ENCODE peak calls at places on chromosomes 2 and 18, in eight cellular contexts. A is T-helper 2 cell; Z is activated CD4-positive, alpha-beta T cell treated with anti-CD3 and anti-CD28 coated beads, Interleukin-2, amount 50 U/mL, for 48 hours; E is ureter; K is amygdala; Y is Calu3; G is fibroblast of gingiva; V is HEK293T. B is an unnamed sample.

GRCh38 chr2:159098815-159099455 is 130.5 kb downstream of the TANC1 start:
- DNase-seq in A (no peak), Z (no peak), E (no peak), K (no peak), Y (no peak), G (no peak), V (no peak), B (no peak)

GRCh38 chr18:40006553-40007073 is 1948.4 kb upstream of the PIK3C3 start:
- DNase-seq in A (no peak), Z (no peak), E (no peak), K (no peak), Y (no peak), G (peak; percentile 9), V (peak; percentile 28), B (no peak)

GRCh38 chr2:160292225-160292624 is 92.2 kb upstream of the ITGB6 start:
- DNase-seq in A (no peak), Z (no peak), E (no peak), K (no peak), Y (no peak), G (peak; percentile 62), V (no peak), B (no peak)

GRCh38 chr18:72941001-72941400 is 73.2 kb upstream of the NETO1 start:
- DNase-seq in A (no peak), Z (no peak), E (no peak), K (no peak), Y (no peak), G (no peak), V (no peak), B (no peak)

GRCh38 chr2:42096869-42097591 is 49.2 kb downstream of the PKDCC start:
- DNase-seq in A (no peak), Z (no peak), E (no peak), K (no peak), Y (no peak), G (peak; percentile 40), V (no peak), B (no peak)

GRCh38 chr2:69720922-69721491 is 20.9 kb upstream of the ANXA4 start:
- DNase-seq in A (no peak), Z (no peak), E (no peak), K (no peak), Y (no peak), G (no peak), V (no peak), B (no peak)

GRCh38 chr2:144181006-144181405 is 338.9 kb downstream of the ZEB2 start:
- DNase-seq in A (no peak), Z (no peak), E (no peak), K (no peak), Y (no peak), G (peak; percentile 62), V (no peak), B (no peak)

GRCh38 chr18:36610716-36611115 is 218.1 kb downstream of the TPGS2 start:
- DNase-seq in A (no peak), Z (no peak), E (no peak), K (no peak), Y (no peak), G (no peak), V (no peak), B (no peak)

GRCh38 chr2:101679037-101679726 is 18.3 kb upstream of the MAP4K4 start:
- DNase-seq in A (no peak), Z (no peak), E (no peak), K (no peak), Y (no peak), G (peak; percentile 46), V (no peak), B (no peak)

GRCh38 chr2:218569038-218569431 is 396 bp downstream of the CNOT9 start:
- DNase-seq in A (peak; percentile 62), Z (peak; percentile 66), E (peak; percentile 45), K (no peak), Y (peak; percentile 71), G (peak; percentile 54), V (peak; percentile 35), B (peak; percentile 48)

GRCh38 chr2:166147883-166148282 is 20.1 kb upstream of the SCN1A start:
- DNase-seq in A (no peak), Z (no peak), E (no peak), K (no peak), Y (no peak), G (no peak), V (no peak), B (no peak)

GRCh38 chr2:15313657-15314056 is 247.5 kb downstream of the NBAS start:
- DNase-seq in A (no peak), Z (no peak), E (no peak), K (no peak), Y (no peak), G (no peak), V (no peak), B (no peak)

GRCh38 chr2:131042161-131042775 is 51.0 kb downstream of the FAM168B start:
- DNase-seq in A (no peak), Z (no peak), E (no peak), K (peak; percentile 31), Y (no peak), G (no peak), V (no peak), B (no peak)

GRCh38 chr18:75284566-75284965 is 74.0 kb downstream of the TSHZ1 start:
- DNase-seq in A (no peak), Z (no peak), E (no peak), K (no peak), Y (no peak), G (no peak), V (no peak), B (no peak)

GRCh38 chr2:28300921-28301341 is 91.7 kb upstream of the FOSL2 start:
- DNase-seq in A (no peak), Z (no peak), E (no peak), K (no peak), Y (no peak), G (peak; percentile 95), V (no peak), B (no peak)

GRCh38 chr2:237752761-237753165 is 45.8 kb upstream of the RBM44 start:
- DNase-seq in A (no peak), Z (peak; percentile 43), E (no peak), K (no peak), Y (no peak), G (no peak), V (no peak), B (no peak)

GRCh38 chr2:144522741-144523605 is 3.1 kb upstream of the ZEB2 start:
- DNase-seq in A (no peak), Z (no peak), E (no peak), K (no peak), Y (peak; percentile 16), G (peak; percentile 44), V (no peak), B (peak; percentile 86)

GRCh38 chr2:34570266-34570872 is 971.3 kb upstream of the FAM98A start:
- DNase-seq in A (no peak), Z (no peak), E (no peak), K (no peak), Y (no peak), G (no peak), V (peak; percentile 20), B (peak; percentile 61)

GRCh38 chr2:31980674-31981356 is 30.0 kb downstream of the MEMO1 start:
- DNase-seq in A (no peak), Z (no peak), E (no peak), K (no peak), Y (no peak), G (peak; percentile 18), V (peak; percentile 30), B (no peak)

GRCh38 chr2:151357359-151357758 is at the start of gene TNFAIP6:
- DNase-seq in A (no peak), Z (no peak), E (no peak), K (no peak), Y (no peak), G (peak; percentile 96), V (no peak), B (no peak)

GRCh38 chr2:85668857-85669142 is 801 bp upstream of the SFTPB start:
- DNase-seq in A (no peak), Z (no peak), E (no peak), K (no peak), Y (no peak), G (no peak), V (no peak), B (no peak)

GRCh38 chr2:123840614-123841013 is 184.5 kb upstream of the CNTNAP5 start:
- DNase-seq in A (no peak), Z (no peak), E (no peak), K (no peak), Y (no peak), G (no peak), V (no peak), B (no peak)

GRCh38 chr2:11142330-11142729 is 12.9 kb upstream of the SLC66A3 start:
- DNase-seq in A (no peak), Z (no peak), E (no peak), K (no peak), Y (no peak), G (no peak), V (no peak), B (no peak)

GRCh38 chr2:215619989-215620388 is 184.1 kb upstream of the FN1 start:
- DNase-seq in A (no peak), Z (no peak), E (no peak), K (no peak), Y (peak; percentile 67), G (no peak), V (peak; percentile 30), B (peak; percentile 38)

GRCh38 chr2:2527162-2527561 is 196.1 kb upstream of the MYT1L start:
- DNase-seq in A (no peak), Z (no peak), E (no peak), K (no peak), Y (no peak), G (no peak), V (no peak), B (no peak)

GRCh38 chr2:119468154-119468955 is 36.7 kb downstream of the TMEM37 start:
- DNase-seq in A (no peak), Z (no peak), E (no peak), K (no peak), Y (no peak), G (no peak), V (no peak), B (no peak)

GRCh38 chr18:59517446-59518171 is 158.5 kb upstream of the LMAN1 start:
- DNase-seq in A (no peak), Z (no peak), E (no peak), K (no peak), Y (no peak), G (no peak), V (peak; percentile 13), B (peak; percentile 36)

GRCh38 chr18:3664563-3665178 is 214.7 kb downstream of the TGIF1 start:
- DNase-seq in A (no peak), Z (no peak), E (no peak), K (no peak), Y (peak; percentile 48), G (no peak), V (no peak), B (peak; percentile 21)

GRCh38 chr18:23958036-23958435 is 56.5 kb upstream of the TTC39C start:
- DNase-seq in A (no peak), Z (no peak), E (peak; percentile 80), K (peak; percentile 75), Y (no peak), G (peak; percentile 40), V (no peak), B (peak; percentile 60)

B was measured in testis.